ENCODE peak calls at places on chromosomes 2 and 18, in eight cellular contexts. One of them, this sample, is unnamed.

GRCh38 chr2:113342650-113343049 is 63.9 kb upstream of the PAX8 start:
- DNase-seq in cardiac muscle cell: no peak
- DNase-seq in upper lobe of right lung: no peak
- DNase-seq in breast epithelium: no peak
- DNase-seq in GM13976: no peak
- DNase-seq in brain microvascular endothelial cell: no peak
- DNase-seq in CD4-positive, alpha-beta T cell: no peak
- DNase-seq in kidney epithelial cell: no peak
- DNase-seq in this sample: no peak

GRCh38 chr2:128305555-128306080 is 13.1 kb downstream of the HS6ST1 start:
- DNase-seq in breast epithelium: no peak
- DNase-seq in CD4-positive, alpha-beta T cell: no peak
- DNase-seq in GM13976: no peak
- DNase-seq in cardiac muscle cell: peak
- DNase-seq in upper lobe of right lung: peak
- DNase-seq in kidney epithelial cell: no peak
- DNase-seq in brain microvascular endothelial cell: no peak
- DNase-seq in this sample: peak

GRCh38 chr2:14256890-14257289 is 375.6 kb upstream of the LRATD1 start:
- DNase-seq in brain microvascular endothelial cell: peak
- DNase-seq in kidney epithelial cell: peak
- DNase-seq in upper lobe of right lung: no peak
- DNase-seq in CD4-positive, alpha-beta T cell: no peak
- DNase-seq in GM13976: no peak
- DNase-seq in cardiac muscle cell: no peak
- DNase-seq in breast epithelium: no peak
- DNase-seq in this sample: no peak

GRCh38 chr2:118808429-118808809 is 39.0 kb downstream of the EN1 start:
- DNase-seq in brain microvascular endothelial cell: no peak
- DNase-seq in kidney epithelial cell: no peak
- DNase-seq in GM13976: no peak
- DNase-seq in upper lobe of right lung: no peak
- DNase-seq in cardiac muscle cell: no peak
- DNase-seq in breast epithelium: no peak
- DNase-seq in CD4-positive, alpha-beta T cell: no peak
- DNase-seq in this sample: no peak

GRCh38 chr2:55718165-55719008 is 24.7 kb upstream of the PNPT1 start:
- DNase-seq in brain microvascular endothelial cell: peak
- DNase-seq in kidney epithelial cell: peak
- DNase-seq in GM13976: peak
- DNase-seq in cardiac muscle cell: peak
- DNase-seq in upper lobe of right lung: no peak
- DNase-seq in breast epithelium: no peak
- DNase-seq in CD4-positive, alpha-beta T cell: no peak
- DNase-seq in this sample: peak

GRCh38 chr2:139048017-139048416 is 267.8 kb upstream of the NXPH2 start:
- DNase-seq in cardiac muscle cell: peak
- DNase-seq in brain microvascular endothelial cell: no peak
- DNase-seq in GM13976: no peak
- DNase-seq in upper lobe of right lung: no peak
- DNase-seq in breast epithelium: no peak
- DNase-seq in kidney epithelial cell: no peak
- DNase-seq in CD4-positive, alpha-beta T cell: no peak
- DNase-seq in this sample: no peak

GRCh38 chr2:18119883-18120282 is 241.4 kb downstream of the KCNS3 start:
- DNase-seq in breast epithelium: no peak
- DNase-seq in brain microvascular endothelial cell: peak
- DNase-seq in CD4-positive, alpha-beta T cell: no peak
- DNase-seq in GM13976: no peak
- DNase-seq in cardiac muscle cell: no peak
- DNase-seq in kidney epithelial cell: no peak
- DNase-seq in upper lobe of right lung: no peak
- DNase-seq in this sample: no peak

GRCh38 chr2:241065355-241065803 is 36.7 kb downstream of the MTERF4 start:
- DNase-seq in breast epithelium: no peak
- DNase-seq in kidney epithelial cell: no peak
- DNase-seq in cardiac muscle cell: no peak
- DNase-seq in brain microvascular endothelial cell: no peak
- DNase-seq in upper lobe of right lung: no peak
- DNase-seq in GM13976: peak
- DNase-seq in CD4-positive, alpha-beta T cell: no peak
- DNase-seq in this sample: peak

GRCh38 chr2:100178085-100178788 is 35.8 kb upstream of the AFF3 start:
- DNase-seq in brain microvascular endothelial cell: peak
- DNase-seq in breast epithelium: no peak
- DNase-seq in cardiac muscle cell: peak
- DNase-seq in upper lobe of right lung: no peak
- DNase-seq in GM13976: peak
- DNase-seq in CD4-positive, alpha-beta T cell: no peak
- DNase-seq in kidney epithelial cell: no peak
- DNase-seq in this sample: no peak

GRCh38 chr18:709771-710170 is 2.7 kb downstream of the ENOSF1 start:
- DNase-seq in breast epithelium: no peak
- DNase-seq in GM13976: no peak
- DNase-seq in upper lobe of right lung: no peak
- DNase-seq in brain microvascular endothelial cell: no peak
- DNase-seq in kidney epithelial cell: no peak
- DNase-seq in cardiac muscle cell: no peak
- DNase-seq in CD4-positive, alpha-beta T cell: no peak
- DNase-seq in this sample: no peak

GRCh38 chr2:240820607-240821428 is 799 bp upstream of the KIF1A start:
- DNase-seq in CD4-positive, alpha-beta T cell: no peak
- DNase-seq in breast epithelium: no peak
- DNase-seq in GM13976: peak
- DNase-seq in kidney epithelial cell: no peak
- DNase-seq in cardiac muscle cell: peak
- DNase-seq in brain microvascular endothelial cell: no peak
- DNase-seq in upper lobe of right lung: no peak
- DNase-seq in this sample: no peak

GRCh38 chr18:11728247-11728646 is 39.2 kb downstream of the GNAL start:
- DNase-seq in GM13976: peak
- DNase-seq in upper lobe of right lung: no peak
- DNase-seq in breast epithelium: no peak
- DNase-seq in CD4-positive, alpha-beta T cell: no peak
- DNase-seq in brain microvascular endothelial cell: peak
- DNase-seq in kidney epithelial cell: no peak
- DNase-seq in cardiac muscle cell: peak
- DNase-seq in this sample: no peak

GRCh38 chr2:120867290-120868231 is 131.9 kb downstream of the GLI2 start:
- DNase-seq in GM13976: no peak
- DNase-seq in cardiac muscle cell: peak
- DNase-seq in upper lobe of right lung: peak
- DNase-seq in breast epithelium: no peak
- DNase-seq in brain microvascular endothelial cell: peak
- DNase-seq in CD4-positive, alpha-beta T cell: no peak
- DNase-seq in kidney epithelial cell: no peak
- DNase-seq in this sample: no peak

GRCh38 chr2:166449439-166449838 is 44.6 kb downstream of the SCN7A start:
- DNase-seq in upper lobe of right lung: no peak
- DNase-seq in kidney epithelial cell: no peak
- DNase-seq in CD4-positive, alpha-beta T cell: no peak
- DNase-seq in GM13976: peak
- DNase-seq in breast epithelium: no peak
- DNase-seq in brain microvascular endothelial cell: no peak
- DNase-seq in cardiac muscle cell: no peak
- DNase-seq in this sample: peak

GRCh38 chr2:26480751-26481380 is 2.9 kb upstream of the OTOF start:
- DNase-seq in breast epithelium: no peak
- DNase-seq in brain microvascular endothelial cell: no peak
- DNase-seq in kidney epithelial cell: no peak
- DNase-seq in CD4-positive, alpha-beta T cell: no peak
- DNase-seq in cardiac muscle cell: no peak
- DNase-seq in upper lobe of right lung: no peak
- DNase-seq in GM13976: no peak
- DNase-seq in this sample: no peak

GRCh38 chr18:10495936-10496335 is 29.9 kb upstream of the NAPG start:
- DNase-seq in brain microvascular endothelial cell: no peak
- DNase-seq in upper lobe of right lung: no peak
- DNase-seq in breast epithelium: no peak
- DNase-seq in cardiac muscle cell: no peak
- DNase-seq in GM13976: no peak
- DNase-seq in kidney epithelial cell: no peak
- DNase-seq in CD4-positive, alpha-beta T cell: no peak
- DNase-seq in this sample: no peak

DNA sequence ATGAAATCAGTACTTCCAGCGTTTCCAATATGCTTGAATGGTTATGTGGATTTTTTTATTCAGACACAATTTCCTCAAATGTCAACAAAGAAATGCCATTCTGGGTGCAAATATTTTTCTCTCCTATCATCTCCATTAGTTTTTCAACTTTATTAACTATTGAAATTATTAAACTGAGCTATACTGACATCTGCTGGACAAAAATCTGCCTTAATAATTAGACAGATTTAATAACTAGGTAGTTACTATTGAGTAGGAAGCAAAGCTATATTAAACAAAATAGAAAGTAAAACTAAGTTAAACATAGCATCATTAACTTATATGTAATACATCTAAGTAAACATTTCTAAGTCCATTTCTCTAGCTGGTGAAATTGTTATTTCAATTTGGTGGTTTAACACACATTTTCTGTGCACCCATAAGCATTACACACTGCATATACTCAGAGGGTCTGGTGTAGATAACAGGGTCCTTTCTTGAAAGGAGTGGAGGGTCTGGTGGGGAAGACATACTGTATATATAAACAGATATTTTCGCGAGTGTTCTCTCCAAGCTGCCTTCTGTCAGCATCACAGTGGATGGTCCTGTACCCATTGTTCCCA is 77.0 kb downstream of the LANCL1 start:
- DNase-seq in cardiac muscle cell: peak
- DNase-seq in CD4-positive, alpha-beta T cell: no peak
- DNase-seq in brain microvascular endothelial cell: no peak
- DNase-seq in GM13976: peak
- DNase-seq in breast epithelium: no peak
- DNase-seq in upper lobe of right lung: no peak
- DNase-seq in kidney epithelial cell: no peak
- DNase-seq in this sample: no peak
- TF ChIP-seq CTCF in cardiac muscle cell: peak
- TF ChIP-seq CTCF in CD4-positive, alpha-beta T cell: no peak
- TF ChIP-seq CTCF in brain microvascular endothelial cell: peak
- TF ChIP-seq CTCF in GM13976: no peak
- TF ChIP-seq CTCF in breast epithelium: peak
- TF ChIP-seq CTCF in upper lobe of right lung: peak
- TF ChIP-seq CTCF in kidney epithelial cell: peak
- TF ChIP-seq CTCF in this sample: peak

DNA sequence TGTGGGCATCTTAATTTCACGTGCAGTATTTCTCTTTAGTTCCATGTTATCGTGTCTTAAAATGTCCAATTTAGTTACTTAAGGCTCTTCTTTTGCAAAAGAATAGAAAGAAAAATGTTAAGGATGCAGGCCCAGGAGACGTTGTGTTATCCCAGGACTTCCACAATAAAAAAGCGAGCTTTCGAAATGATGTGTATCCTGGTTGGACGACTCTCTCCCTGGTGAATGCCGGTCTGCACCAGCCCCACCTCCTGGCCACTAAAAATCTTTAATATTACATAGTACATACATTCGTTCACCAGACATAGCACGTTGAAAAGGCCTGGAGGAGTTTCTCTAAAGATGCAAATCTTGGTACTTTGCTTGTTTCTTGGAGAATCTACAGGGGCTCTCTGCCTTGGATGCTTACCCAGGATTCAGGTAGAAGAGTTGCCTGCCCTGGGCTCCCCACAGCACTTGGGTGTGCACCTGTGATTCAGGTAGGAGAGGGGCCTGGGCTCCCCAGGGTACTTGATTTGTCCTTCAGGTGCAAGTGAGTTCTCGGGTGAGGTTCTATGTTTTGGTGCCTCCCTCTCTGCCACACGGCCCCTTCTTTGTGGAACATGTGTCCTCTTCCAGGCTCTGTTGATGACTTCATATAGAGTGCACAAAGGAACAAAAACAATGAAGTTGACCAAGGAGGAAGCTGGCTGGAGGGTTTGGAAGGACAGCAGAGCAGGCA is 26.6 kb downstream of the TWIST2 start:
- DNase-seq in upper lobe of right lung: no peak
- DNase-seq in kidney epithelial cell: no peak
- DNase-seq in CD4-positive, alpha-beta T cell: no peak
- DNase-seq in breast epithelium: no peak
- DNase-seq in brain microvascular endothelial cell: no peak
- DNase-seq in GM13976: no peak
- DNase-seq in cardiac muscle cell: no peak
- DNase-seq in this sample: no peak
- TF ChIP-seq CTCF in upper lobe of right lung: no peak
- TF ChIP-seq CTCF in kidney epithelial cell: no peak
- TF ChIP-seq CTCF in CD4-positive, alpha-beta T cell: no peak
- TF ChIP-seq CTCF in breast epithelium: no peak
- TF ChIP-seq CTCF in brain microvascular endothelial cell: peak
- TF ChIP-seq CTCF in GM13976: no peak
- TF ChIP-seq CTCF in cardiac muscle cell: peak
- TF ChIP-seq CTCF in this sample: no peak

DNA sequence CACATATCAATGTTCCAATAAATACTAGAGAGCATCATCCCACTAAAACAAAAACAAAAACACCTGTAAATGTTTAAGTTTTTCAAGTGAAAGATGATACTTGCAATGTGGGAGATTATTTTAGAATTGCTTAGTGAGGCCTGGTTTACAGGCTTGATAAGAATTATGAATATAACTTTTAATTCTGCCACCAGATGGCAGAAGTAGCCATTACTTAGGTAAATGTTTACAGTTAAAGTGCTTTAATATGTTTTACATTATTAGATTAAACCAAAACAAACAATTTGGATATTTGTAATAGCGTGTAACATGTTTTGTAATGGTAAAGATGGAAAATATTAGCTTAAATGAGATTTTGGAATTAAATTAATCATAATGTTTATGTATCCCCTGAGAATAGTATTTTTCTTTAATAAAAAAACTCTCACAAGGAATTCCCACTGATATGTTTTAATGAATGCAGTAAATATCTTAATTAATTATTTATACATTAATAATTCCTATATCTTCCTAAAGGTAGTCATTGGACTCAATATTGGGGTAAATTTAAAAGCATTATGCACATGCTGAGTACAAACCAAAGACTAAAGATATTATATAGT is 522.0 kb downstream of the SPAG16 start:
- DNase-seq in cardiac muscle cell: peak
- DNase-seq in kidney epithelial cell: no peak
- DNase-seq in upper lobe of right lung: no peak
- DNase-seq in brain microvascular endothelial cell: no peak
- DNase-seq in GM13976: peak
- DNase-seq in breast epithelium: no peak
- DNase-seq in CD4-positive, alpha-beta T cell: no peak
- DNase-seq in this sample: no peak
- TF ChIP-seq CTCF in cardiac muscle cell: peak
- TF ChIP-seq CTCF in kidney epithelial cell: peak
- TF ChIP-seq CTCF in upper lobe of right lung: peak
- TF ChIP-seq CTCF in brain microvascular endothelial cell: no peak
- TF ChIP-seq CTCF in GM13976: no peak
- TF ChIP-seq CTCF in breast epithelium: peak
- TF ChIP-seq CTCF in CD4-positive, alpha-beta T cell: peak
- TF ChIP-seq CTCF in this sample: no peak

DNA sequence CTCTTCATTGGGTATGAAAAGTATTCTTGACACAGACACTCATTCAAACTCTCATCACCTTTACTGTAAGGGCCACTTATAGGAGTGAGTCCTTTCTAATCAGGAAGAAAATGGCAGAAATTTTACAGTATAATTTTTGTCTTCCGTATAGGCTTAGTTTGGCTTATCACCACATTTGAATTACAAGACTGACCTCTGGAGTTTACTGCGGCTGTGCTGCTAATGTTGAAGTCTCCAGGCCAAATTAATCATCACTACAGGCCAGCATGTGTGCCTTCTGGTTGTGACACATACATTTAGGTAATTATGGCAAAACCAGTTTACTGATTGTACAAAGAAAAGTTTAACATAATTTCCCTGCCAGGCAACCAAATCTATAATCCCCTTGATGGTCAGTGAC is 753.6 kb upstream of the GCFC2 start:
- DNase-seq in GM13976: no peak
- DNase-seq in breast epithelium: no peak
- DNase-seq in CD4-positive, alpha-beta T cell: no peak
- DNase-seq in upper lobe of right lung: no peak
- DNase-seq in cardiac muscle cell: peak
- DNase-seq in brain microvascular endothelial cell: no peak
- DNase-seq in kidney epithelial cell: no peak
- DNase-seq in this sample: no peak
- TF ChIP-seq CTCF in GM13976: no peak
- TF ChIP-seq CTCF in breast epithelium: no peak
- TF ChIP-seq CTCF in CD4-positive, alpha-beta T cell: no peak
- TF ChIP-seq CTCF in upper lobe of right lung: no peak
- TF ChIP-seq CTCF in cardiac muscle cell: no peak
- TF ChIP-seq CTCF in brain microvascular endothelial cell: no peak
- TF ChIP-seq CTCF in kidney epithelial cell: no peak
- TF ChIP-seq CTCF in this sample: no peak